ENCODE peak calls at places on chromosomes 5 and 9, in six cellular contexts. One of them, this sample, is unnamed.

GRCh38 chr9:7320139-7320538 is 479.4 kb downstream of the DMAC1 start:
- DNase-seq in hepatocyte: peak
- DNase-seq in OCI-LY7: no peak
- DNase-seq in HCT116: no peak
- DNase-seq in GM23338: no peak
- DNase-seq in PC-3: peak
- DNase-seq in this sample: peak

GRCh38 chr9:88990721-88991065 is 575 bp upstream of the S1PR3 start:
- DNase-seq in hepatocyte: peak
- DNase-seq in OCI-LY7: peak
- DNase-seq in HCT116: no peak
- DNase-seq in GM23338: peak
- DNase-seq in PC-3: no peak
- DNase-seq in this sample: no peak

GRCh38 chr5:25066239-25066638 is 421.5 kb upstream of the CDH10 start:
- DNase-seq in hepatocyte: no peak
- DNase-seq in OCI-LY7: no peak
- DNase-seq in HCT116: no peak
- DNase-seq in GM23338: no peak
- DNase-seq in PC-3: no peak
- DNase-seq in this sample: no peak

GRCh38 chr5:154223320-154223719 is 32.8 kb downstream of the GALNT10 start:
- DNase-seq in hepatocyte: no peak
- DNase-seq in OCI-LY7: no peak
- DNase-seq in HCT116: no peak
- DNase-seq in GM23338: no peak
- DNase-seq in PC-3: no peak
- DNase-seq in this sample: no peak

GRCh38 chr5:107900721-107901120 is 230.0 kb upstream of the EFNA5 start:
- DNase-seq in hepatocyte: no peak
- DNase-seq in OCI-LY7: no peak
- DNase-seq in HCT116: no peak
- DNase-seq in GM23338: no peak
- DNase-seq in PC-3: no peak
- DNase-seq in this sample: no peak

GRCh38 chr5:151115272-151115905 is 34.6 kb upstream of the TNIP1 start:
- DNase-seq in hepatocyte: peak
- DNase-seq in OCI-LY7: peak
- DNase-seq in HCT116: peak
- DNase-seq in GM23338: peak
- DNase-seq in PC-3: peak
- DNase-seq in this sample: peak

GRCh38 chr5:15610216-15610615 is 110.2 kb downstream of the FBXL7 start:
- DNase-seq in hepatocyte: no peak
- DNase-seq in OCI-LY7: no peak
- DNase-seq in HCT116: no peak
- DNase-seq in GM23338: peak
- DNase-seq in PC-3: no peak
- DNase-seq in this sample: no peak

GRCh38 chr9:118162711-118163110 is 458.5 kb downstream of the TLR4 start:
- DNase-seq in hepatocyte: no peak
- DNase-seq in OCI-LY7: no peak
- DNase-seq in HCT116: no peak
- DNase-seq in GM23338: no peak
- DNase-seq in PC-3: no peak
- DNase-seq in this sample: no peak

GRCh38 chr5:125409496-125410351 is 663.3 kb upstream of the ZNF608 start:
- DNase-seq in hepatocyte: peak
- DNase-seq in OCI-LY7: no peak
- DNase-seq in HCT116: no peak
- DNase-seq in GM23338: no peak
- DNase-seq in PC-3: peak
- DNase-seq in this sample: peak

GRCh38 chr5:7186818-7187217 is 209.1 kb upstream of the ADCY2 start:
- DNase-seq in hepatocyte: no peak
- DNase-seq in OCI-LY7: no peak
- DNase-seq in HCT116: no peak
- DNase-seq in GM23338: no peak
- DNase-seq in PC-3: no peak
- DNase-seq in this sample: no peak

GRCh38 chr9:82456621-82457020 is 468.0 kb downstream of the SPATA31D1 start:
- DNase-seq in hepatocyte: no peak
- DNase-seq in OCI-LY7: no peak
- DNase-seq in HCT116: no peak
- DNase-seq in GM23338: no peak
- DNase-seq in PC-3: peak
- DNase-seq in this sample: peak

GRCh38 chr9:28848671-28849070 is 1275.4 kb upstream of the C9orf72 start:
- DNase-seq in hepatocyte: no peak
- DNase-seq in OCI-LY7: no peak
- DNase-seq in HCT116: no peak
- DNase-seq in GM23338: no peak
- DNase-seq in PC-3: no peak
- DNase-seq in this sample: no peak

GRCh38 chr9:131810351-131811170 is 70.7 kb upstream of the RAPGEF1 start:
- DNase-seq in hepatocyte: no peak
- DNase-seq in OCI-LY7: peak
- DNase-seq in HCT116: no peak
- DNase-seq in GM23338: no peak
- DNase-seq in PC-3: peak
- DNase-seq in this sample: no peak

GRCh38 chr5:34982823-34983222 is 53.5 kb downstream of the DNAJC21 start:
- DNase-seq in hepatocyte: no peak
- DNase-seq in OCI-LY7: no peak
- DNase-seq in HCT116: no peak
- DNase-seq in GM23338: no peak
- DNase-seq in PC-3: no peak
- DNase-seq in this sample: no peak

GRCh38 chr5:14720236-14720923 is 55.9 kb downstream of the OTULIN start:
- DNase-seq in hepatocyte: no peak
- DNase-seq in OCI-LY7: no peak
- DNase-seq in HCT116: no peak
- DNase-seq in GM23338: no peak
- DNase-seq in PC-3: peak
- DNase-seq in this sample: peak

GRCh38 chr9:1732670-1733069 is 282.5 kb upstream of the SMARCA2 start:
- DNase-seq in hepatocyte: no peak
- DNase-seq in OCI-LY7: peak
- DNase-seq in HCT116: no peak
- DNase-seq in GM23338: no peak
- DNase-seq in PC-3: peak
- DNase-seq in this sample: no peak

GRCh38 chr5:5881294-5881693 is 458.8 kb downstream of the ICE1 start:
- DNase-seq in hepatocyte: no peak
- DNase-seq in OCI-LY7: peak
- DNase-seq in HCT116: no peak
- DNase-seq in GM23338: peak
- DNase-seq in PC-3: peak
- DNase-seq in this sample: no peak

GRCh38 chr5:81749562-81750307 is 1.2 kb downstream of the SSBP2 start:
- DNase-seq in hepatocyte: peak
- DNase-seq in OCI-LY7: peak
- DNase-seq in HCT116: no peak
- DNase-seq in GM23338: peak
- DNase-seq in PC-3: no peak
- DNase-seq in this sample: peak

GRCh38 chr5:122999947-123000563 is 36.5 kb downstream of the PPIC start:
- DNase-seq in hepatocyte: peak
- DNase-seq in OCI-LY7: peak
- DNase-seq in HCT116: peak
- DNase-seq in GM23338: peak
- DNase-seq in PC-3: peak
- DNase-seq in this sample: peak

GRCh38 chr5:66440202-66440680 is 156.0 kb upstream of the MAST4 start:
- DNase-seq in hepatocyte: peak
- DNase-seq in OCI-LY7: no peak
- DNase-seq in HCT116: no peak
- DNase-seq in GM23338: no peak
- DNase-seq in PC-3: no peak
- DNase-seq in this sample: peak

GRCh38 chr5:111074244-111074643 is 2.7 kb downstream of the TSLP start:
- DNase-seq in hepatocyte: no peak
- DNase-seq in OCI-LY7: no peak
- DNase-seq in HCT116: no peak
- DNase-seq in GM23338: no peak
- DNase-seq in PC-3: no peak
- DNase-seq in this sample: no peak

GRCh38 chr5:130978475-130978874 is 186.6 kb downstream of the HINT1 start:
- DNase-seq in hepatocyte: no peak
- DNase-seq in OCI-LY7: no peak
- DNase-seq in HCT116: no peak
- DNase-seq in GM23338: no peak
- DNase-seq in PC-3: no peak
- DNase-seq in this sample: peak

GRCh38 chr5:80825780-80826460 is 134.2 kb upstream of the RASGRF2 start:
- DNase-seq in hepatocyte: no peak
- DNase-seq in OCI-LY7: no peak
- DNase-seq in HCT116: no peak
- DNase-seq in GM23338: no peak
- DNase-seq in PC-3: no peak
- DNase-seq in this sample: no peak

GRCh38 chr5:154829589-154830218 is 20.7 kb downstream of the FAXDC2 start:
- DNase-seq in hepatocyte: no peak
- DNase-seq in OCI-LY7: no peak
- DNase-seq in HCT116: peak
- DNase-seq in GM23338: no peak
- DNase-seq in PC-3: peak
- DNase-seq in this sample: peak

GRCh38 chr5:170631471-170632195 is 127.8 kb downstream of the KCNIP1 start:
- DNase-seq in hepatocyte: peak
- DNase-seq in OCI-LY7: no peak
- DNase-seq in HCT116: peak
- DNase-seq in GM23338: peak
- DNase-seq in PC-3: no peak
- DNase-seq in this sample: peak

GRCh38 chr5:6542421-6543345 is 90.2 kb downstream of the NSUN2 start:
- DNase-seq in hepatocyte: no peak
- DNase-seq in OCI-LY7: no peak
- DNase-seq in HCT116: no peak
- DNase-seq in GM23338: no peak
- DNase-seq in PC-3: no peak
- DNase-seq in this sample: no peak

GRCh38 chr9:120856700-120857099 is 14.0 kb upstream of the PSMD5 start:
- DNase-seq in hepatocyte: no peak
- DNase-seq in OCI-LY7: no peak
- DNase-seq in HCT116: no peak
- DNase-seq in GM23338: no peak
- DNase-seq in PC-3: no peak
- DNase-seq in this sample: no peak

GRCh38 chr9:86783884-86784283 is 163.4 kb downstream of the GAS1 start:
- DNase-seq in hepatocyte: no peak
- DNase-seq in OCI-LY7: no peak
- DNase-seq in HCT116: no peak
- DNase-seq in GM23338: no peak
- DNase-seq in PC-3: no peak
- DNase-seq in this sample: peak

GRCh38 chr5:98709681-98710080 is 63.8 kb upstream of the RGMB start:
- DNase-seq in hepatocyte: no peak
- DNase-seq in OCI-LY7: no peak
- DNase-seq in HCT116: no peak
- DNase-seq in GM23338: no peak
- DNase-seq in PC-3: no peak
- DNase-seq in this sample: no peak

GRCh38 chr9:138043061-138043410 is 165.5 kb downstream of the CACNA1B start:
- DNase-seq in hepatocyte: no peak
- DNase-seq in OCI-LY7: no peak
- DNase-seq in HCT116: no peak
- DNase-seq in GM23338: no peak
- DNase-seq in PC-3: no peak
- DNase-seq in this sample: no peak
- TF ChIP-seq EZH2phosphoT487 in hepatocyte: no peak
- TF ChIP-seq EZH2phosphoT487 in OCI-LY7: no peak
- TF ChIP-seq EZH2phosphoT487 in HCT116: no peak
- TF ChIP-seq EZH2phosphoT487 in GM23338: no peak
- TF ChIP-seq EZH2phosphoT487 in PC-3: no peak
- TF ChIP-seq EZH2phosphoT487 in this sample: no peak

GRCh38 chr9:108859459-108860114 is 2.5 kb upstream of the ACTL7A start:
- DNase-seq in hepatocyte: no peak
- DNase-seq in OCI-LY7: no peak
- DNase-seq in HCT116: no peak
- DNase-seq in GM23338: no peak
- DNase-seq in PC-3: no peak
- DNase-seq in this sample: no peak
- TF ChIP-seq EZH2phosphoT487 in hepatocyte: no peak
- TF ChIP-seq EZH2phosphoT487 in OCI-LY7: no peak
- TF ChIP-seq EZH2phosphoT487 in HCT116: no peak
- TF ChIP-seq EZH2phosphoT487 in GM23338: no peak
- TF ChIP-seq EZH2phosphoT487 in PC-3: no peak
- TF ChIP-seq EZH2phosphoT487 in this sample: no peak

DNA sequence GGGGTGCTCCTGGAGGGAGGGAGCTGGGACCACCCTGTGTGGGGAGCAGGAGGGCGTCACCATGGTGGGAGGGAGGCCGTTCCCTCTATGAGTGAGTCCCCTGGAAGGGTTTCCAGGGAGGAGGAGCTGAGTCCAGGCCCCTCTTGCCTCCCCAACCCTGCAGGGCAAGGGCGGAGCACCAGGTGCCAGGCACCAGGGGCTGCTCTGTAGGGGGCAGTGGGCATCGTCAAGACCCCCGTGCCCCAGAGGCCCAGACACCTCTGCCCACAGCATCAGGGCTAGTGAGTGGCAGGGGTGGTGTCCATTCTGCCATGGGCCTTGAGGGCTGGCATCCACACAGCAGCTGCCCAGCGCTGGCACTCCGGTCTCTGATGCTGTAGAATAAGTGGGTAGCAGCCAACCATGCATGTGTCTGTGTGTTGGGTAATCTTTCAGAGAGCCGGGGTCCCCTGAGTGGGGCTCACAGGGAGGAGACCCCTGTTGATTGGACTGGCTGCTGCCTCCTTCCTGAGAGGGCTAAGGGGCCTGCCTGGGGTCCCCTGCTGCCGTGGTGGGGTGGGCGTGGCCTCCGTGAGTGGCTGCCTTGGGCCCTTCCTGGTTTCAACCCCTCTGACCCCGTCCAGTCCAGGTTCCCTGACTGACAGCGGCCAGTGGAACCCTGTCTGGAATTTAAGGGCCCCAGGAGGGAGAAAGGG is 72.7 kb upstream of the RNU6ATAC start:
- DNase-seq in hepatocyte: no peak
- DNase-seq in OCI-LY7: no peak
- DNase-seq in HCT116: no peak
- DNase-seq in GM23338: no peak
- DNase-seq in PC-3: no peak
- DNase-seq in this sample: no peak
- TF ChIP-seq EZH2phosphoT487 in hepatocyte: no peak
- TF ChIP-seq EZH2phosphoT487 in OCI-LY7: no peak
- TF ChIP-seq EZH2phosphoT487 in HCT116: no peak
- TF ChIP-seq EZH2phosphoT487 in GM23338: no peak
- TF ChIP-seq EZH2phosphoT487 in PC-3: no peak
- TF ChIP-seq EZH2phosphoT487 in this sample: no peak

GRCh38 chr9:37550781-37551180 is 25.4 kb downstream of the FBXO10 start:
- DNase-seq in hepatocyte: no peak
- DNase-seq in OCI-LY7: no peak
- DNase-seq in HCT116: no peak
- DNase-seq in GM23338: no peak
- DNase-seq in PC-3: no peak
- DNase-seq in this sample: peak
- TF ChIP-seq EZH2phosphoT487 in hepatocyte: no peak
- TF ChIP-seq EZH2phosphoT487 in OCI-LY7: no peak
- TF ChIP-seq EZH2phosphoT487 in HCT116: no peak
- TF ChIP-seq EZH2phosphoT487 in GM23338: no peak
- TF ChIP-seq EZH2phosphoT487 in PC-3: no peak
- TF ChIP-seq EZH2phosphoT487 in this sample: no peak

This sample was measured in GM23248.